ENCODE peak calls at places on chromosomes 13 and 19, in seven cellular contexts. One of them, this sample, is unnamed.

GRCh38 chr19:3506384-3507340 is 551 bp downstream of the FZR1 start:
- DNase-seq in RWPE1: no peak
- DNase-seq in cardiac septum: no peak
- DNase-seq in iPS-NIHi11: no peak
- DNase-seq in ecto neural progenitor cell: peak; percentile 61
- DNase-seq in fibroblast of villous mesenchyme: no peak
- DNase-seq in stimulated activated CD4-positive, alpha-beta T cell treated with anti-CD3 and anti-CD28 coated beads, TNF-alpha, amount 100 ng/mL, for 1 hour: no peak
- DNase-seq in this sample: peak; percentile 21

GRCh38 chr13:23634897-23635296 is 64.7 kb downstream of the TNFRSF19 start:
- DNase-seq in RWPE1: no peak
- DNase-seq in cardiac septum: no peak
- DNase-seq in iPS-NIHi11: no peak
- DNase-seq in ecto neural progenitor cell: no peak
- DNase-seq in fibroblast of villous mesenchyme: no peak
- DNase-seq in stimulated activated CD4-positive, alpha-beta T cell treated with anti-CD3 and anti-CD28 coated beads, TNF-alpha, amount 100 ng/mL, for 1 hour: no peak
- DNase-seq in this sample: no peak

GRCh38 chr13:105097501-105097900 is 1438.0 kb downstream of the EFNB2 start:
- DNase-seq in RWPE1: no peak
- DNase-seq in cardiac septum: no peak
- DNase-seq in iPS-NIHi11: no peak
- DNase-seq in ecto neural progenitor cell: no peak
- DNase-seq in fibroblast of villous mesenchyme: no peak
- DNase-seq in stimulated activated CD4-positive, alpha-beta T cell treated with anti-CD3 and anti-CD28 coated beads, TNF-alpha, amount 100 ng/mL, for 1 hour: no peak
- DNase-seq in this sample: no peak

GRCh38 chr19:36916991-36917390 is 859 bp downstream of the ZNF568 start:
- DNase-seq in RWPE1: no peak
- DNase-seq in cardiac septum: no peak
- DNase-seq in iPS-NIHi11: no peak
- DNase-seq in ecto neural progenitor cell: no peak
- DNase-seq in fibroblast of villous mesenchyme: peak; percentile 37
- DNase-seq in stimulated activated CD4-positive, alpha-beta T cell treated with anti-CD3 and anti-CD28 coated beads, TNF-alpha, amount 100 ng/mL, for 1 hour: no peak
- DNase-seq in this sample: no peak

GRCh38 chr13:51231456-51231855 is 9.3 kb downstream of the FAM124A start:
- DNase-seq in RWPE1: no peak
- DNase-seq in cardiac septum: no peak
- DNase-seq in iPS-NIHi11: no peak
- DNase-seq in ecto neural progenitor cell: no peak
- DNase-seq in fibroblast of villous mesenchyme: no peak
- DNase-seq in stimulated activated CD4-positive, alpha-beta T cell treated with anti-CD3 and anti-CD28 coated beads, TNF-alpha, amount 100 ng/mL, for 1 hour: no peak
- DNase-seq in this sample: no peak

GRCh38 chr13:21101865-21102576 is 40.6 kb upstream of the LATS2 start:
- DNase-seq in RWPE1: no peak
- DNase-seq in cardiac septum: no peak
- DNase-seq in iPS-NIHi11: no peak
- DNase-seq in ecto neural progenitor cell: no peak
- DNase-seq in fibroblast of villous mesenchyme: no peak
- DNase-seq in stimulated activated CD4-positive, alpha-beta T cell treated with anti-CD3 and anti-CD28 coated beads, TNF-alpha, amount 100 ng/mL, for 1 hour: no peak
- DNase-seq in this sample: no peak

GRCh38 chr13:100573121-100573520 is 15.5 kb downstream of the GGACT start:
- DNase-seq in RWPE1: peak; percentile 52
- DNase-seq in cardiac septum: no peak
- DNase-seq in iPS-NIHi11: peak; percentile 79
- DNase-seq in ecto neural progenitor cell: peak; percentile 66
- DNase-seq in fibroblast of villous mesenchyme: peak; percentile 81
- DNase-seq in stimulated activated CD4-positive, alpha-beta T cell treated with anti-CD3 and anti-CD28 coated beads, TNF-alpha, amount 100 ng/mL, for 1 hour: peak; percentile 55
- DNase-seq in this sample: peak; percentile 55

GRCh38 chr19:44284968-44285367 is 19.9 kb downstream of the ZNF235 start:
- DNase-seq in RWPE1: no peak
- DNase-seq in cardiac septum: no peak
- DNase-seq in iPS-NIHi11: no peak
- DNase-seq in ecto neural progenitor cell: no peak
- DNase-seq in fibroblast of villous mesenchyme: peak; percentile 79
- DNase-seq in stimulated activated CD4-positive, alpha-beta T cell treated with anti-CD3 and anti-CD28 coated beads, TNF-alpha, amount 100 ng/mL, for 1 hour: no peak
- DNase-seq in this sample: no peak

GRCh38 chr13:26185720-26186119 is 36.4 kb downstream of the RNF6 start:
- DNase-seq in RWPE1: no peak
- DNase-seq in cardiac septum: no peak
- DNase-seq in iPS-NIHi11: no peak
- DNase-seq in ecto neural progenitor cell: no peak
- DNase-seq in fibroblast of villous mesenchyme: no peak
- DNase-seq in stimulated activated CD4-positive, alpha-beta T cell treated with anti-CD3 and anti-CD28 coated beads, TNF-alpha, amount 100 ng/mL, for 1 hour: no peak
- DNase-seq in this sample: no peak

GRCh38 chr13:91058066-91058465 is 289.4 kb upstream of the MIR17HG start:
- DNase-seq in RWPE1: no peak
- DNase-seq in cardiac septum: no peak
- DNase-seq in iPS-NIHi11: peak; percentile 41
- DNase-seq in ecto neural progenitor cell: no peak
- DNase-seq in fibroblast of villous mesenchyme: no peak
- DNase-seq in stimulated activated CD4-positive, alpha-beta T cell treated with anti-CD3 and anti-CD28 coated beads, TNF-alpha, amount 100 ng/mL, for 1 hour: no peak
- DNase-seq in this sample: no peak

GRCh38 chr19:28019901-28020300 is 1193.0 kb downstream of the UQCRFS1 start:
- DNase-seq in RWPE1: no peak
- DNase-seq in cardiac septum: no peak
- DNase-seq in iPS-NIHi11: no peak
- DNase-seq in ecto neural progenitor cell: no peak
- DNase-seq in fibroblast of villous mesenchyme: no peak
- DNase-seq in stimulated activated CD4-positive, alpha-beta T cell treated with anti-CD3 and anti-CD28 coated beads, TNF-alpha, amount 100 ng/mL, for 1 hour: no peak
- DNase-seq in this sample: no peak

GRCh38 chr19:43316591-43317319 is 36.7 kb upstream of the CD177 start:
- DNase-seq in RWPE1: peak; percentile 19
- DNase-seq in cardiac septum: no peak
- DNase-seq in iPS-NIHi11: peak; percentile 17
- DNase-seq in ecto neural progenitor cell: peak; percentile 87
- DNase-seq in fibroblast of villous mesenchyme: peak; percentile 30
- DNase-seq in stimulated activated CD4-positive, alpha-beta T cell treated with anti-CD3 and anti-CD28 coated beads, TNF-alpha, amount 100 ng/mL, for 1 hour: no peak
- DNase-seq in this sample: no peak

GRCh38 chr19:861756-862528 is 2.5 kb downstream of the CFD start:
- DNase-seq in RWPE1: peak; percentile 75
- DNase-seq in cardiac septum: no peak
- DNase-seq in iPS-NIHi11: peak; percentile 94
- DNase-seq in ecto neural progenitor cell: peak; percentile 93
- DNase-seq in fibroblast of villous mesenchyme: no peak
- DNase-seq in stimulated activated CD4-positive, alpha-beta T cell treated with anti-CD3 and anti-CD28 coated beads, TNF-alpha, amount 100 ng/mL, for 1 hour: peak; percentile 59
- DNase-seq in this sample: peak; percentile 48

GRCh38 chr19:39479916-39480315 is 722 bp upstream of the TIMM50 start:
- DNase-seq in RWPE1: no peak
- DNase-seq in cardiac septum: no peak
- DNase-seq in iPS-NIHi11: no peak
- DNase-seq in ecto neural progenitor cell: no peak
- DNase-seq in fibroblast of villous mesenchyme: no peak
- DNase-seq in stimulated activated CD4-positive, alpha-beta T cell treated with anti-CD3 and anti-CD28 coated beads, TNF-alpha, amount 100 ng/mL, for 1 hour: no peak
- DNase-seq in this sample: no peak

GRCh38 chr13:30429721-30430694 is 7.7 kb downstream of the UBE2L5 start:
- DNase-seq in RWPE1: peak; percentile 91
- DNase-seq in cardiac septum: no peak
- DNase-seq in iPS-NIHi11: no peak
- DNase-seq in ecto neural progenitor cell: no peak
- DNase-seq in fibroblast of villous mesenchyme: peak; percentile 82
- DNase-seq in stimulated activated CD4-positive, alpha-beta T cell treated with anti-CD3 and anti-CD28 coated beads, TNF-alpha, amount 100 ng/mL, for 1 hour: no peak
- DNase-seq in this sample: peak; percentile 53

GRCh38 chr13:27826379-27827353 is 34.4 kb downstream of the GSX1 start:
- DNase-seq in RWPE1: peak; percentile 74
- DNase-seq in cardiac septum: peak; percentile 85
- DNase-seq in iPS-NIHi11: peak; percentile 84
- DNase-seq in ecto neural progenitor cell: peak; percentile 93
- DNase-seq in fibroblast of villous mesenchyme: peak; percentile 84
- DNase-seq in stimulated activated CD4-positive, alpha-beta T cell treated with anti-CD3 and anti-CD28 coated beads, TNF-alpha, amount 100 ng/mL, for 1 hour: peak; percentile 58
- DNase-seq in this sample: peak; percentile 59

GRCh38 chr19:1027020-1027952 is 878 bp downstream of the CNN2 start:
- DNase-seq in RWPE1: no peak
- DNase-seq in cardiac septum: no peak
- DNase-seq in iPS-NIHi11: no peak
- DNase-seq in ecto neural progenitor cell: no peak
- DNase-seq in fibroblast of villous mesenchyme: no peak
- DNase-seq in stimulated activated CD4-positive, alpha-beta T cell treated with anti-CD3 and anti-CD28 coated beads, TNF-alpha, amount 100 ng/mL, for 1 hour: no peak
- DNase-seq in this sample: peak; percentile 37

GRCh38 chr19:1168877-1169791 is 4.9 kb downstream of the SBNO2 start:
- DNase-seq in RWPE1: peak; percentile 86
- DNase-seq in cardiac septum: no peak
- DNase-seq in iPS-NIHi11: peak; percentile 14
- DNase-seq in ecto neural progenitor cell: no peak
- DNase-seq in fibroblast of villous mesenchyme: peak; percentile 87
- DNase-seq in stimulated activated CD4-positive, alpha-beta T cell treated with anti-CD3 and anti-CD28 coated beads, TNF-alpha, amount 100 ng/mL, for 1 hour: no peak
- DNase-seq in this sample: no peak

GRCh38 chr19:5358173-5358800 is 17.7 kb upstream of the PTPRS start:
- DNase-seq in RWPE1: no peak
- DNase-seq in cardiac septum: no peak
- DNase-seq in iPS-NIHi11: peak; percentile 69
- DNase-seq in ecto neural progenitor cell: no peak
- DNase-seq in fibroblast of villous mesenchyme: no peak
- DNase-seq in stimulated activated CD4-positive, alpha-beta T cell treated with anti-CD3 and anti-CD28 coated beads, TNF-alpha, amount 100 ng/mL, for 1 hour: no peak
- DNase-seq in this sample: no peak

GRCh38 chr19:1512671-1513491 is at the start of gene ADAMTSL5:
- DNase-seq in RWPE1: peak; percentile 71
- DNase-seq in cardiac septum: peak; percentile 86
- DNase-seq in iPS-NIHi11: peak; percentile 79
- DNase-seq in ecto neural progenitor cell: no peak
- DNase-seq in fibroblast of villous mesenchyme: peak; percentile 71
- DNase-seq in stimulated activated CD4-positive, alpha-beta T cell treated with anti-CD3 and anti-CD28 coated beads, TNF-alpha, amount 100 ng/mL, for 1 hour: peak; percentile 49
- DNase-seq in this sample: peak; percentile 76

GRCh38 chr19:7294571-7295212 is 478 bp upstream of the INSR start:
- DNase-seq in RWPE1: no peak
- DNase-seq in cardiac septum: peak; percentile 86
- DNase-seq in iPS-NIHi11: peak; percentile 55
- DNase-seq in ecto neural progenitor cell: peak; percentile 70
- DNase-seq in fibroblast of villous mesenchyme: peak; percentile 44
- DNase-seq in stimulated activated CD4-positive, alpha-beta T cell treated with anti-CD3 and anti-CD28 coated beads, TNF-alpha, amount 100 ng/mL, for 1 hour: no peak
- DNase-seq in this sample: no peak

GRCh38 chr13:46388846-46389245 is 1.8 kb upstream of the RUBCNL start:
- DNase-seq in RWPE1: peak; percentile 46
- DNase-seq in cardiac septum: no peak
- DNase-seq in iPS-NIHi11: no peak
- DNase-seq in ecto neural progenitor cell: no peak
- DNase-seq in fibroblast of villous mesenchyme: no peak
- DNase-seq in stimulated activated CD4-positive, alpha-beta T cell treated with anti-CD3 and anti-CD28 coated beads, TNF-alpha, amount 100 ng/mL, for 1 hour: no peak
- DNase-seq in this sample: no peak

GRCh38 chr13:41315466-41316047 is 4.5 kb downstream of the NAA16 start:
- DNase-seq in RWPE1: no peak
- DNase-seq in cardiac septum: no peak
- DNase-seq in iPS-NIHi11: no peak
- DNase-seq in ecto neural progenitor cell: no peak
- DNase-seq in fibroblast of villous mesenchyme: peak; percentile 40
- DNase-seq in stimulated activated CD4-positive, alpha-beta T cell treated with anti-CD3 and anti-CD28 coated beads, TNF-alpha, amount 100 ng/mL, for 1 hour: no peak
- DNase-seq in this sample: no peak

GRCh38 chr19:5850743-5851293 is 431 bp downstream of the FUT3 start:
- DNase-seq in RWPE1: peak; percentile 29
- DNase-seq in cardiac septum: no peak
- DNase-seq in iPS-NIHi11: peak; percentile 21
- DNase-seq in ecto neural progenitor cell: no peak
- DNase-seq in fibroblast of villous mesenchyme: peak; percentile 65
- DNase-seq in stimulated activated CD4-positive, alpha-beta T cell treated with anti-CD3 and anti-CD28 coated beads, TNF-alpha, amount 100 ng/mL, for 1 hour: no peak
- DNase-seq in this sample: no peak

GRCh38 chr13:79369226-79369625 is 36.8 kb downstream of the RBM26 start:
- DNase-seq in RWPE1: no peak
- DNase-seq in cardiac septum: no peak
- DNase-seq in iPS-NIHi11: no peak
- DNase-seq in ecto neural progenitor cell: no peak
- DNase-seq in fibroblast of villous mesenchyme: peak; percentile 57
- DNase-seq in stimulated activated CD4-positive, alpha-beta T cell treated with anti-CD3 and anti-CD28 coated beads, TNF-alpha, amount 100 ng/mL, for 1 hour: no peak
- DNase-seq in this sample: no peak

GRCh38 chr13:114132419-114133121 is at the start of gene RASA3:
- DNase-seq in RWPE1: peak; percentile 75
- DNase-seq in cardiac septum: peak; percentile 88
- DNase-seq in iPS-NIHi11: peak; percentile 99
- DNase-seq in ecto neural progenitor cell: peak; percentile 89
- DNase-seq in fibroblast of villous mesenchyme: peak; percentile 85
- DNase-seq in stimulated activated CD4-positive, alpha-beta T cell treated with anti-CD3 and anti-CD28 coated beads, TNF-alpha, amount 100 ng/mL, for 1 hour: no peak
- DNase-seq in this sample: peak; percentile 65

GRCh38 chr13:65592757-65593156 is 1637.4 kb downstream of the PCDH9 start:
- DNase-seq in RWPE1: no peak
- DNase-seq in cardiac septum: no peak
- DNase-seq in iPS-NIHi11: no peak
- DNase-seq in ecto neural progenitor cell: no peak
- DNase-seq in fibroblast of villous mesenchyme: no peak
- DNase-seq in stimulated activated CD4-positive, alpha-beta T cell treated with anti-CD3 and anti-CD28 coated beads, TNF-alpha, amount 100 ng/mL, for 1 hour: no peak
- DNase-seq in this sample: no peak

GRCh38 chr19:47187797-47188196 is 43.2 kb downstream of the BBC3 start:
- DNase-seq in RWPE1: no peak
- DNase-seq in cardiac septum: no peak
- DNase-seq in iPS-NIHi11: no peak
- DNase-seq in ecto neural progenitor cell: no peak
- DNase-seq in fibroblast of villous mesenchyme: no peak
- DNase-seq in stimulated activated CD4-positive, alpha-beta T cell treated with anti-CD3 and anti-CD28 coated beads, TNF-alpha, amount 100 ng/mL, for 1 hour: no peak
- DNase-seq in this sample: no peak

GRCh38 chr19:40607311-40607871 is 6.2 kb downstream of the LTBP4 start:
- DNase-seq in RWPE1: no peak
- DNase-seq in cardiac septum: no peak
- DNase-seq in iPS-NIHi11: peak; percentile 8
- DNase-seq in ecto neural progenitor cell: no peak
- DNase-seq in fibroblast of villous mesenchyme: no peak
- DNase-seq in stimulated activated CD4-positive, alpha-beta T cell treated with anti-CD3 and anti-CD28 coated beads, TNF-alpha, amount 100 ng/mL, for 1 hour: no peak
- DNase-seq in this sample: no peak

GRCh38 chr13:69571606-69572323 is 535.9 kb upstream of the ATXN8OS start:
- DNase-seq in RWPE1: no peak
- DNase-seq in cardiac septum: no peak
- DNase-seq in iPS-NIHi11: no peak
- DNase-seq in ecto neural progenitor cell: no peak
- DNase-seq in fibroblast of villous mesenchyme: no peak
- DNase-seq in stimulated activated CD4-positive, alpha-beta T cell treated with anti-CD3 and anti-CD28 coated beads, TNF-alpha, amount 100 ng/mL, for 1 hour: no peak
- DNase-seq in this sample: no peak

GRCh38 chr13:31629085-31629785 is 110.1 kb upstream of the RXFP2 start:
- DNase-seq in RWPE1: no peak
- DNase-seq in cardiac septum: no peak
- DNase-seq in iPS-NIHi11: no peak
- DNase-seq in ecto neural progenitor cell: no peak
- DNase-seq in fibroblast of villous mesenchyme: no peak
- DNase-seq in stimulated activated CD4-positive, alpha-beta T cell treated with anti-CD3 and anti-CD28 coated beads, TNF-alpha, amount 100 ng/mL, for 1 hour: no peak
- DNase-seq in this sample: no peak

GRCh38 chr19:33804021-33804799 is 7.5 kb downstream of the KCTD15 start:
- DNase-seq in RWPE1: peak; percentile 41
- DNase-seq in cardiac septum: no peak
- DNase-seq in iPS-NIHi11: peak; percentile 6
- DNase-seq in ecto neural progenitor cell: no peak
- DNase-seq in fibroblast of villous mesenchyme: peak; percentile 47
- DNase-seq in stimulated activated CD4-positive, alpha-beta T cell treated with anti-CD3 and anti-CD28 coated beads, TNF-alpha, amount 100 ng/mL, for 1 hour: no peak
- DNase-seq in this sample: no peak

GRCh38 chr13:43963726-43964125 is 84.0 kb downstream of the LACC1 start:
- DNase-seq in RWPE1: no peak
- DNase-seq in cardiac septum: no peak
- DNase-seq in iPS-NIHi11: peak; percentile 41
- DNase-seq in ecto neural progenitor cell: no peak
- DNase-seq in fibroblast of villous mesenchyme: no peak
- DNase-seq in stimulated activated CD4-positive, alpha-beta T cell treated with anti-CD3 and anti-CD28 coated beads, TNF-alpha, amount 100 ng/mL, for 1 hour: no peak
- DNase-seq in this sample: no peak